ENCODE peak calls at places on chromosomes 3 and 15, in eight cellular contexts. G is fibroblast of mammary gland, Q is heart left ventricle, Y is occipital lobe, S is GM12865, W is cardiac muscle cell, L is Right ventricle myocardium superior, O is NCI-H2029. T is an unnamed sample.

GRCh38 chr15:64634576-64635485 is 140.6 kb downstream of the RBPMS2 start:
- DNase-seq in G (no peak), Q (no peak), Y (no peak), S (peak), W (peak), L (no peak), O (no peak), T (peak)

GRCh38 chr15:68608206-68608843 is 29.5 kb downstream of the CORO2B start:
- DNase-seq in G (peak), Q (peak), Y (no peak), S (no peak), W (peak), L (peak), O (no peak), T (no peak)

GRCh38 chr3:12345141-12345561 is 56.3 kb downstream of the PPARG start:
- DNase-seq in G (peak), Q (no peak), Y (no peak), S (no peak), W (peak), L (no peak), O (no peak), T (no peak)

GRCh38 chr3:197613187-197613586 is 57.4 kb upstream of the BDH1 start:
- DNase-seq in G (no peak), Q (no peak), Y (no peak), S (no peak), W (no peak), L (no peak), O (no peak), T (peak)

GRCh38 chr3:176352716-176353334 is 844.5 kb downstream of the TBL1XR1 start:
- DNase-seq in G (peak), Q (no peak), Y (no peak), S (no peak), W (no peak), L (no peak), O (no peak), T (no peak)

GRCh38 chr15:89367485-89368451 is 33.1 kb upstream of the POLG start:
- DNase-seq in G (peak), Q (no peak), Y (peak), S (no peak), W (peak), L (no peak), O (peak), T (no peak)

GRCh38 chr3:41102053-41102556 is 97.2 kb upstream of the CTNNB1 start:
- DNase-seq in G (no peak), Q (no peak), Y (no peak), S (no peak), W (no peak), L (no peak), O (no peak), T (no peak)

GRCh38 chr15:77312523-77312922 is 107.4 kb downstream of the PEAK1 start:
- DNase-seq in G (peak), Q (no peak), Y (no peak), S (no peak), W (no peak), L (no peak), O (no peak), T (no peak)

GRCh38 chr3:105534491-105534890 is 167.8 kb downstream of the ALCAM start:
- DNase-seq in G (no peak), Q (no peak), Y (no peak), S (no peak), W (no peak), L (no peak), O (no peak), T (no peak)

GRCh38 chr3:136752046-136752326 is 192 bp downstream of the STAG1 start:
- DNase-seq in G (no peak), Q (no peak), Y (no peak), S (no peak), W (no peak), L (no peak), O (peak), T (no peak)

GRCh38 chr15:77506311-77507150 is 85.8 kb downstream of the HMG20A start:
- DNase-seq in G (peak), Q (peak), Y (no peak), S (no peak), W (peak), L (peak), O (peak), T (no peak)

GRCh38 chr3:10770981-10771380 is 45.0 kb upstream of the SLC6A11 start:
- DNase-seq in G (no peak), Q (no peak), Y (no peak), S (no peak), W (no peak), L (no peak), O (no peak), T (no peak)

GRCh38 chr3:13352621-13353131 is 67.4 kb downstream of the NUP210 start:
- DNase-seq in G (peak), Q (no peak), Y (no peak), S (no peak), W (peak), L (no peak), O (no peak), T (no peak)

GRCh38 chr3:126798521-126798920 is 94.5 kb downstream of the CHCHD6 start:
- DNase-seq in G (peak), Q (no peak), Y (no peak), S (no peak), W (no peak), L (no peak), O (no peak), T (no peak)

GRCh38 chr3:10419637-10420232 is 85.7 kb downstream of the ATP2B2 start:
- DNase-seq in G (no peak), Q (no peak), Y (no peak), S (no peak), W (no peak), L (no peak), O (no peak), T (no peak)

GRCh38 chr3:70064194-70064787 is 64.8 kb downstream of the SAMMSON start:
- DNase-seq in G (peak), Q (no peak), Y (no peak), S (peak), W (peak), L (no peak), O (no peak), T (no peak)

GRCh38 chr15:44325568-44325967 is 37.0 kb downstream of the GOLM2 start:
- DNase-seq in G (no peak), Q (no peak), Y (no peak), S (no peak), W (no peak), L (no peak), O (no peak), T (no peak)